ENCODE peak calls at places on chromosome 12, in five cellular contexts. S is uterus, R is PC-3, V is heart right ventricle, F is adrenal gland. W is an unnamed sample.
A peak's percentile ranks its signal among the peaks of the same experiment; 100 is the strongest.

GRCh38 chr12:120199595-120200306 is 1.2 kb downstream of the RPLP0 start:
- DNase-seq in S (peak; percentile 59), V (no peak), R (peak; percentile 52), F (no peak), W (no peak)

GRCh38 chr12:5085896-5086295 is 42.2 kb downstream of the KCNA5 start:
- DNase-seq in V (no peak), S (no peak), F (no peak), R (peak; percentile 51), W (no peak)

GRCh38 chr12:13610280-13610679 is 371.1 kb downstream of the GRIN2B start:
- DNase-seq in V (no peak), S (no peak), R (no peak), F (no peak), W (peak; percentile 16)

GRCh38 chr12:42261708-42262107 is 23.7 kb upstream of the YAF2 start:
- DNase-seq in F (no peak), S (no peak), V (no peak), R (no peak), W (no peak)

GRCh38 chr12:49094966-49095365 is 365 bp upstream of the DHH start:
- DNase-seq in F (no peak), S (no peak), R (no peak), V (no peak), W (no peak)

GRCh38 chr12:89181271-89181920 is 170.9 kb downstream of the DUSP6 start:
- DNase-seq in F (no peak), R (peak; percentile 88), S (no peak), V (no peak), W (no peak)

GRCh38 chr12:104152691-104153241 is 14.8 kb upstream of the NFYB start:
- DNase-seq in S (no peak), R (no peak), F (no peak), V (no peak), W (peak; percentile 56)

GRCh38 chr12:111204684-111205305 is 164.1 kb downstream of the PHETA1 start:
- DNase-seq in F (no peak), R (no peak), V (no peak), S (no peak), W (no peak)

GRCh38 chr12:51351913-51352532 is 5.5 kb upstream of the CELA1 start:
- DNase-seq in F (peak; percentile 55), R (peak; percentile 53), V (no peak), S (no peak), W (peak; percentile 97)

GRCh38 chr12:75658826-75659823 is 147.7 kb upstream of the KRR1 start:
- DNase-seq in R (peak; percentile 79), F (no peak), S (peak; percentile 57), V (no peak), W (no peak)

GRCh38 chr12:27060740-27061139 is 21.6 kb downstream of the C12orf71 start:
- DNase-seq in F (no peak), S (no peak), R (no peak), V (no peak), W (no peak)

GRCh38 chr12:51115516-51115915 is 32.1 kb upstream of the CSRNP2 start:
- DNase-seq in V (no peak), F (no peak), R (no peak), S (no peak), W (no peak)

GRCh38 chr12:89417246-89417977 is 65.1 kb upstream of the DUSP6 start:
- DNase-seq in V (no peak), R (peak; percentile 87), F (no peak), S (no peak), W (no peak)

GRCh38 chr12:94109154-94109553 is 39.2 kb upstream of the PLXNC1 start:
- DNase-seq in S (no peak), F (no peak), V (no peak), R (no peak), W (peak; percentile 37)

GRCh38 chr12:47816646-47817271 is 2.9 kb downstream of the HDAC7 start:
- DNase-seq in S (peak; percentile 74), V (no peak), R (no peak), F (no peak), W (peak; percentile 74)

GRCh38 chr12:123946152-123946515 is 26.5 kb downstream of the CCDC92 start:
- DNase-seq in V (no peak), R (no peak), F (no peak), S (no peak), W (peak; percentile 28)

GRCh38 chr12:75578546-75578945 is 67.1 kb upstream of the KRR1 start:
- DNase-seq in S (no peak), V (no peak), R (peak; percentile 39), F (no peak), W (no peak)

GRCh38 chr12:131311764-131312163 is 358.1 kb downstream of the ADGRD1 start:
- DNase-seq in R (no peak), V (no peak), F (no peak), S (no peak), W (peak; percentile 30)
- H3K9me3 ChIP-seq in R (no peaks in the 10 kb centered on the region), V (no peaks in the 10 kb centered on the region), F (no peaks in the 10 kb centered on the region), S (no peaks in the 10 kb centered on the region), W (peaks cover 4% of the 10 kb centered on the region)

GRCh38 chr12:133026996-133027395 is 10.3 kb upstream of the ZNF84 start:
- DNase-seq in F (no peak), V (no peak), R (no peak), S (no peak), W (no peak)

DNA sequence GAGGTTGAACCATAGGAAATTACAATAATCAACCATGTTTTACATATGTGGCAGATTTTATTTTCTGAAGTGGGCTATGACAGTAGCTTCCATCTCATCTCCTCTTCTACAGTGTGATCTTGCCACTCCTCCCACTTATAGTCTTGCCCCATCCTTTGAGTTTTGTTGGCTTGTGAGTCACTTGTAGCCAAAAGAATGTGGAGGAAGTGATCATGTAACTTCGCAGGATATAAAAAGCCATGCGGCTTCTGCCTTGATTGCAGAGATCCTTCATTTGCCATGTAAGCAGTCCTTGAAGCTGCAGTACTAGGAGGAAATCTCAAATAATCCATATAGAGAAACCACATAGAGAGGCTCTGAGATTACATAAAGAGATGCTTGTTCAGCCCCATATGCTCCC is 13.7 kb upstream of the ZNF84 start:
- DNase-seq in R (peak; percentile 13), V (no peak), F (no peak), S (no peak), W (no peak)
- H3K9me3 ChIP-seq in R (no peaks in the 10 kb centered on the region), V (peaks cover 98% of the 10 kb centered on the region), F (no peaks in the 10 kb centered on the region), S (peaks cover 25% of the 10 kb centered on the region), W (peaks cover 34% of the 10 kb centered on the region)

DNA sequence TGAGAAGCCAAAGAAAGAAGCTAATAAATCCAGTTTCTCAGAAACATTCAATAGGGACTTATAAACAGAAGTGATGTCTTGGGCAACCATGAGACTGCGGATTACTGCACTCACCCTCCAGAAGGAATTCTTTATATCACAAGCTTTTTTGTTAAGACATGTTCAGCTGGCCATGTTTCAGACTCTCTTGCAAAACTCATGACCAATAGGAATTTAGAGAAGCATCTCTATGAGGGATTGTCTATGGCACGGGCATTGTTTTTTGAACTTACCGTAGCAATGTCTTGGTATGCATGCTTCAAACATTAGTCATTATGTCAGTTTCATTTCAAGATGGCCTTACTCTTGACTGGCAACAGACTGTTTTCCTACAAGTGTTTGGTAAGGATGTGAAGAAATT is 15.5 kb upstream of the ZNF268 start:
- DNase-seq in S (no peak), F (no peak), V (no peak), R (no peak), W (no peak)
- H3K9me3 ChIP-seq in S (peaks cover 23% of the 10 kb centered on the region), F (peaks cover 14% of the 10 kb centered on the region), V (peaks cover 100% of the 10 kb centered on the region), R (peaks cover 39% of the 10 kb centered on the region), W (peaks cover 72% of the 10 kb centered on the region)

DNA sequence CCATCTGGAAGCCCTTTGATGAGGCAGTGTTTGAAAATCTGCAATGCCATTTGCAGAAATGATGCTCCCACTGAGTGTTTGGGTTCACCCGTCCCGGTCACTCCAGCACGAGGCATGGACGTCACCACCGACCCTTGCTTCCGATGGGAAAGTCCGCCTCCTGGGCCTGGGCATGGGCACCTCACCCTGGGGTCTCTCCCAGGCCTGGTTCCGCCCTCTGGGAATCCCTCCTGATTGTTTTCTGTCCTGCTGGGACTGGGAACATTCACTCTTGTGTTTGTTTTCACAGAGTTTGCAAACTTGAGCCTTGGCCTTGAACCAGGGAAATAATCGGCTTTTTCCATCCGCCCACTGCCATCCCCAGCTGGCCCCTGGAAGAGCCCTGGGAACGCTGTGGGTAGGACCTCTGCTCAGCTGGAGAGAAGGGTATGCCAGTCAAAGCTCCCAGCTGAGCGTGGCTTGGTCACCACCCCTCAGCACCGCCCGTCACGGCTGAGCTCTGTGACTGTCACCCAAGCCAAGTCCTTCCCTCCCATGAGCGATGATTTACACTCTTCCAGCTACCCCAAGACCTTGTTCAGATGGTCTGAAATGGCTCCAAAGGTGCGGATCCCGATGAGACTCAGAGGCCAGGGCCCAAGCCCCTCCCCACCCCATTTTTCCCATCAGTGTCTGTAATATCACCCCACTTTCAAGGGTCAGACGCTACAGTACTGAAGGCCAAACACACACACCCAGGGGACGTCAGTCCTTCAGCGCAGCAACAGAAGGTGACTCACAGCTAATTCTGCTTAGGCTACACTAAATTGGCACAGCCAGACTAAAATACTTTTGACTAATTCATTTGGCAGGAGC is 34.1 kb upstream of the FZD10 start:
- DNase-seq in R (no peak), V (peak; percentile 33), F (peak; percentile 57), S (peak; percentile 55), W (no peak)
- H3K9me3 ChIP-seq in R (no peaks in the 10 kb centered on the region), V (peaks cover 10% of the 10 kb centered on the region), F (no peaks in the 10 kb centered on the region), S (no peaks in the 10 kb centered on the region), W (no peaks in the 10 kb centered on the region)